ENCODE peak calls at places on chromosomes 2 and 18, in four cellular contexts. V is heart left ventricle, L is upper lobe of left lung, Q is testis. D is an unnamed sample.
A peak's percentile ranks its signal among the peaks of the same experiment; 100 is the strongest.

GRCh38 chr2:222445226-222445625 is 20.9 kb downstream of the SGPP2 start:
- DNase-seq in Q (no peak), L (no peak), V (no peak), D (no peak)

GRCh38 chr2:121489944-121490585 is 40.6 kb upstream of the RNU4ATAC start:
- DNase-seq in V (no peak), Q (no peak), L (no peak), D (no peak)

GRCh38 chr2:153072077-153072476 is 353.7 kb downstream of the ARL6IP6 start:
- DNase-seq in V (no peak), Q (no peak), L (no peak), D (peak; percentile 11)

GRCh38 chr2:226583715-226584114 is 215.9 kb downstream of the IRS1 start:
- DNase-seq in L (no peak), Q (no peak), V (no peak), D (no peak)

GRCh38 chr2:80703532-80703931 is 399.0 kb upstream of the LRRTM1 start:
- DNase-seq in V (no peak), Q (no peak), L (no peak), D (no peak)

GRCh38 chr2:172710584-172711024 is 25.0 kb upstream of the RAPGEF4 start:
- DNase-seq in Q (peak; percentile 43), L (no peak), V (no peak), D (peak; percentile 22)

GRCh38 chr2:235106874-235107639 is 155.2 kb downstream of the SH3BP4 start:
- DNase-seq in Q (peak; percentile 86), L (peak; percentile 37), V (peak; percentile 54), D (peak; percentile 87)

GRCh38 chr18:28175930-28176673 is 828 bp downstream of the CDH2 start:
- DNase-seq in V (no peak), Q (peak; percentile 22), L (no peak), D (no peak)

GRCh38 chr2:152065945-152066344 is 32.9 kb downstream of the CACNB4 start:
- DNase-seq in Q (no peak), V (no peak), L (peak; percentile 51), D (no peak)

GRCh38 chr2:226794751-226795171 is 4.9 kb downstream of the IRS1 start:
- DNase-seq in V (no peak), L (no peak), Q (peak; percentile 25), D (peak; percentile 40)

GRCh38 chr2:19380532-19380931 is 22.1 kb upstream of the OSR1 start:
- DNase-seq in L (no peak), V (no peak), Q (no peak), D (no peak)

GRCh38 chr2:151260492-151261239 is 997 bp downstream of the RBM43 start:
- DNase-seq in V (no peak), Q (no peak), L (no peak), D (peak; percentile 7)

GRCh38 chr2:26245231-26245732 is 543 bp downstream of the HADHB start:
- DNase-seq in V (no peak), L (peak; percentile 68), Q (peak; percentile 66), D (no peak)

GRCh38 chr2:98571796-98572195 is 36.5 kb downstream of the COA5 start:
- DNase-seq in V (no peak), L (no peak), Q (no peak), D (no peak)

GRCh38 chr2:32632089-32632488 is 4.2 kb downstream of the TTC27 start:
- DNase-seq in V (no peak), Q (no peak), L (no peak), D (no peak)

GRCh38 chr2:126838718-126838985 is 60.0 kb upstream of the TEX51 start:
- DNase-seq in V (no peak), L (no peak), Q (no peak), D (no peak)

GRCh38 chr2:126839711-126840110 is 59.0 kb upstream of the TEX51 start:
- DNase-seq in L (no peak), V (no peak), Q (no peak), D (no peak)

GRCh38 chr2:126835811-126836210 is 62.9 kb upstream of the TEX51 start:
- DNase-seq in V (no peak), Q (no peak), L (no peak), D (no peak)

GRCh38 chr2:126836761-126837679 is 61.7 kb upstream of the TEX51 start:
- DNase-seq in V (no peak), L (no peak), Q (no peak), D (no peak)

GRCh38 chr2:126837926-126838717 is 60.6 kb upstream of the TEX51 start:
- DNase-seq in V (no peak), Q (no peak), L (no peak), D (no peak)
- H3K27ac ChIP-seq in V (no peak overlapping the region), Q (no peak overlapping the region), L (no peak overlapping the region), D (no peak overlapping the region)

GRCh38 chr18:35578481-35578880 is 3.1 kb upstream of the GALNT1 start:
- DNase-seq in Q (no peak), V (no peak), L (no peak), D (no peak)

GRCh38 chr18:35581555-35582309 is at the start of gene GALNT1:
- DNase-seq in L (peak; percentile 23), Q (peak; percentile 32), V (peak; percentile 23), D (no peak)

GRCh38 chr18:35582899-35583558 is 1.5 kb downstream of the GALNT1 start:
- DNase-seq in Q (no peak), L (no peak), V (no peak), D (no peak)

GRCh38 chr18:35582310-35582682 is 756 bp downstream of the GALNT1 start:
- DNase-seq in L (no peak), V (no peak), Q (no peak), D (no peak)

DNA sequence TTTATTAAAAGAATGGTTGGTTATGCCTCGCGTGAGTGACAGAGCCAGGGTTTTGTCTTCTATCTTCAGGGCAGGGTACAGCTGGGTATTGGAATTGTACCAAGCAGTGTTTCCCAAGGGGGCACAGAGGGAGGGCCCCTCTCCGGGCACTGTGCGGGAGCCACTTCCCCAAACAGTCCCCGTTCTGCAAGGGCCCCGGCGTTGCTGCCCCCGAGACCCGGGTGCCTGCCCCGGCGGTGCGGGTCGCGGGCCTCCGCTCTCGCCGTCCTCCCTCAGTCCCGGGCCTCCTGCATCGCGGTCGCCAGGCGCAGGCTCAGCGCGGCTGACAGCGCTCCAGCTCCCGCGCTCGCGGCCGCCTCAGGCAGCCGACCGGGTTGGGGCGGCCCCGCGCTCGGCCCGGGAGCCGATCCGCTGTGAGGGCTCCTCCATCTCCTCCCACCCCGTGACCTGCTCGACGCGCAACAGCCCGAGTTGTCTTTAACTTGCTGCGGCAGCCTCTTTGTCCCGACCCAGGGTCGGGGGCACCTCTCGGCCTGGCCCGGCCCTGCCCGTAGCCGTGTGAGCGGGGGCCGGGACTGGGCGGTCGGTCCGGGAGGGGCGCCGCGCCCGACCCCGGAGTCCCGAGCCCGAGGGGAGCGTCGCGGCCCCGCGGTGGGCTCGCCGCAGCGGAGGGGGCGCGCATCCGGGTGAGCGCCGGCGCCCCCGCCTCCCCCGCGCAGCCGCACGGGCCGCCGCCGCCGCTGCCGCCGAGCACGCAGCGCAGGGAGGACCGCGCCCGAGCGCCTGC is 599 bp upstream of the GALNT1 start:
- DNase-seq in L (peak; percentile 68), V (peak; percentile 55), Q (peak; percentile 67), D (peak; percentile 71)
- TF ChIP-seq POLR2A in L (no peak), V (peak; percentile 16), Q (no peak), D (peak; percentile 58)

DNA sequence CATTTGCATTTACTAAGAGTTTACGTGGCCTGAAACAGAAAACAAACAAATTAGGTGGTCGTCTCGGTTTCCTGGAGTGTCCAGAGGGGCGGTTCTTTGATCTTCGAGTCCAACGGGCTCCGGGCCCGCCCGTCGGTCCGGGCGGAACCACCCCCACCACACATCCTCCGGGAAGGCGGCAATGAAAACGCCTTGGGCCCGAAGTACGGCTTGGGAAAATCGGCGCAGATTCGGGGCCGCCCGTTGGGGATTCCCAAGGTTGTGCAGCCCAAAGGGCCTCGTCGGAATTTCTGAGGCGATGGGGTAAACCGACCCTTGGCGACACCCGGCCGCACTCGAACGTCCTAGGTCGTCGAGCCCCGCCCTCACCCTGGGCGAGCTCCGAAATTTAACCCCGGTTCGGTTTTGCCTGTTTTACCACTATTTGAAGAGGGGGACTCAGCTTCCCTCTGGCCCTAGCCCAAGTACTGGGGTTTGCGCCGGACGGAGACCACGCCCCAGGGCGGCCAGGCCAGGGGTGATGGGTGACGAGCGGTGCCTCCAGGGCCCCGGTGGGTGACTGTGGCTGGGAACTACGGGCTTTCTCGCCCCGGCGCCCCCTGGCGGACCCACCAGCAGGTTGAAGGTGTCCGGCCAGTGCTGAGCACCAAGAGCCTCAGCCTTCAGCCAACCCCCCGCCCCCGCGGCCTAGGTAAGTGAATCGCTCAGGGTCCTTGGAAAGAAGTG is 1.9 kb upstream of the CFAP53 start:
- DNase-seq in V (peak; percentile 83), Q (peak; percentile 77), L (peak; percentile 88), D (peak; percentile 74)
- H3K27ac ChIP-seq in V (peak overlapping the region; percentile 75), Q (peak overlapping the region; percentile 79), L (peak overlapping the region; percentile 85), D (peak overlapping the region; percentile 77)

GRCh38 chr2:229921101-229921891 is 513 bp downstream of the TRIP12 start:
- DNase-seq in L (peak; percentile 81), V (peak; percentile 76), Q (peak; percentile 82), D (peak; percentile 74)
- TF ChIP-seq POLR2A in L (no peak), V (no peak), Q (no peak), D (no peak)

DNA sequence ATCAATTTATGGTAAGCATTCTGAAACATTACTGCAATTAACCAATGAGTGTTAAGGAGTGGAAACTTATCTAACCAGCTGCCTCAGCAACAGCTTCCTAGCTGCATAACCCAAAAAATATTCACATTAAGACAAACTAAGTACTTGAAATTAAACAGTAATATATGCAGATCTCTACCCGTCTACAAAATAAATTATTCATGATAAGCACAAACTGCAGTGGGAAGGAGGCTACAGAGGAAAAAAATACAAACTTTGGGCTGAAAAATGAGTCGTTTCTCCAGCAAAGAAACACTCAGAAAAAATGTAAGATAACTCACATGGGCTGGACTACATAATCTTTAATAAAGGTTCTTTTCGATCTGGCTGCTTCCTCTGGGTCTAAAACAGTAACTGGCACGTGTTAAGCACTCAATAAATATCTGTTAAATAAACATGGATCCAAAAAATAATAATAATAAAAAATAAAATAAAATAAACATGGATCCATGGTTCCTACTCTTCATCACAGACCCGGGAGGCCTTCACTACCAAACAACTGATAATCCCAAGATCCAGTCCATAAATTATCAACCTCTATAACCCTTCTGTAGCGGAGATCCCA is 1.2 kb downstream of the NBAS start:
- DNase-seq in Q (no peak), L (no peak), V (no peak), D (no peak)
- H3K27ac ChIP-seq in Q (peak overlapping the region; percentile 90), L (no peak overlapping the region), V (no peak overlapping the region), D (no peak overlapping the region)

GRCh38 chr2:9752441-9753275 is 90.6 kb upstream of the TAF1B start:
- DNase-seq in V (no peak), Q (no peak), L (peak; percentile 58), D (no peak)

GRCh38 chr2:9753665-9754531 is 89.4 kb upstream of the TAF1B start:
- DNase-seq in Q (no peak), L (peak; percentile 52), V (no peak), D (peak; percentile 12)

GRCh38 chr2:9751831-9752230 is 91.4 kb upstream of the TAF1B start:
- DNase-seq in L (no peak), V (no peak), Q (no peak), D (no peak)

GRCh38 chr2:9754532-9754887 is 88.8 kb upstream of the TAF1B start:
- DNase-seq in V (no peak), L (no peak), Q (no peak), D (no peak)

GRCh38 chr2:9753276-9753600 is 90.0 kb upstream of the TAF1B start:
- DNase-seq in Q (no peak), L (peak; percentile 65), V (no peak), D (peak; percentile 72)
- TF ChIP-seq POLR2A in Q (no peak), L (no peak), V (no peak), D (no peak)

D was measured in adrenal gland.